ENCODE peak calls at places on chromosomes 11 and 22, in five cellular contexts. C is kidney epithelial cell, D is tibial artery, Z is fibroblast of pulmonary artery, N is adrenal gland. O is an unnamed sample.
A peak's percentile ranks its signal among the peaks of the same experiment; 100 is the strongest.

GRCh38 chr11:114197799-114198500 is 98.2 kb upstream of the NNMT start:
- DNase-seq in C (peak; percentile 29), D (peak; percentile 76), Z (peak; percentile 99), N (peak; percentile 87), O (no peak)

GRCh38 chr22:47622541-47622940 is 860.1 kb downstream of the TBC1D22A start:
- DNase-seq in C (no peak), D (no peak), Z (no peak), N (peak; percentile 7), O (no peak)

GRCh38 chr22:37169412-37169811 is 18.6 kb downstream of the C1QTNF6 start:
- DNase-seq in C (no peak), D (no peak), Z (no peak), N (no peak), O (no peak)

GRCh38 chr11:304915-305833 is 2.4 kb upstream of the IFITM2 start:
- DNase-seq in C (peak; percentile 10), D (peak; percentile 77), Z (peak; percentile 86), N (peak; percentile 77), O (peak; percentile 55)

GRCh38 chr11:104451193-104451592 is 287.2 kb upstream of the PDGFD start:
- DNase-seq in C (no peak), D (peak; percentile 20), Z (peak; percentile 27), N (no peak), O (no peak)

GRCh38 chr11:11312738-11313137 is 40.3 kb downstream of the CSNK2A3 start:
- DNase-seq in C (no peak), D (no peak), Z (no peak), N (no peak), O (no peak)

GRCh38 chr11:101438126-101438525 is 145.7 kb downstream of the TRPC6 start:
- DNase-seq in C (no peak), D (no peak), Z (no peak), N (no peak), O (no peak)

GRCh38 chr22:43831561-43832392 is 19.7 kb upstream of the EFCAB6 start:
- DNase-seq in C (no peak), D (no peak), Z (no peak), N (no peak), O (no peak)

GRCh38 chr11:12392672-12393071 is 15.3 kb downstream of the PARVA start:
- DNase-seq in C (no peak), D (no peak), Z (no peak), N (no peak), O (no peak)

GRCh38 chr11:63918576-63919171 is 1.7 kb upstream of the RCOR2 start:
- DNase-seq in C (no peak), D (no peak), Z (no peak), N (no peak), O (no peak)

GRCh38 chr22:24208012-24208749 is 26.9 kb downstream of the SUSD2 start:
- DNase-seq in C (peak; percentile 73), D (peak; percentile 78), Z (peak; percentile 99), N (peak; percentile 65), O (peak; percentile 93)

GRCh38 chr22:50289942-50290630 is 17.4 kb downstream of the PLXNB2 start:
- DNase-seq in C (no peak), D (no peak), Z (no peak), N (no peak), O (no peak)

GRCh38 chr11:113675003-113675471 is 31.1 kb downstream of the TMPRSS5 start:
- DNase-seq in C (peak; percentile 85), D (no peak), Z (peak; percentile 60), N (no peak), O (peak; percentile 91)

GRCh38 chr22:36160499-36160942 is at the start of gene APOL3:
- DNase-seq in C (no peak), D (peak; percentile 86), Z (peak; percentile 73), N (peak; percentile 60), O (no peak)

GRCh38 chr11:12799373-12799835 is 125.2 kb downstream of the TEAD1 start:
- DNase-seq in C (no peak), D (no peak), Z (no peak), N (no peak), O (no peak)

GRCh38 chr11:20103281-20103680 is 57.0 kb downstream of the DBX1 start:
- DNase-seq in C (no peak), D (no peak), Z (no peak), N (no peak), O (no peak)

GRCh38 chr11:94638902-94639373 is 71.8 kb downstream of the PIWIL4 start:
- DNase-seq in C (no peak), D (no peak), Z (peak; percentile 56), N (no peak), O (peak; percentile 35)

GRCh38 chr11:31133064-31133463 is 236.5 kb downstream of the DCDC1 start:
- DNase-seq in C (no peak), D (no peak), Z (no peak), N (no peak), O (no peak)

GRCh38 chr11:103327721-103328120 is 218.5 kb downstream of the DYNC2H1 start:
- DNase-seq in C (no peak), D (no peak), Z (peak; percentile 79), N (no peak), O (no peak)

GRCh38 chr11:61531033-61531432 is 22.5 kb downstream of the LRRC10B start:
- DNase-seq in C (no peak), D (no peak), Z (no peak), N (no peak), O (no peak)

GRCh38 chr11:129639300-129639699 is 176.3 kb upstream of the TMEM45B start:
- DNase-seq in C (peak; percentile 97), D (no peak), Z (peak; percentile 89), N (no peak), O (peak; percentile 87)

GRCh38 chr11:90220391-90220790 is 2.5 kb downstream of the CHORDC1 start:
- DNase-seq in C (no peak), D (no peak), Z (peak; percentile 69), N (no peak), O (peak; percentile 20)

GRCh38 chr11:34044664-34045485 is 6.7 kb upstream of the CAPRIN1 start:
- DNase-seq in C (no peak), D (peak; percentile 24), Z (peak; percentile 72), N (no peak), O (peak; percentile 77)

GRCh38 chr11:453564-453963 is 3.5 kb downstream of the PTDSS2 start:
- DNase-seq in C (no peak), D (no peak), Z (no peak), N (no peak), O (no peak)

GRCh38 chr22:29820941-29821789 is 16.9 kb downstream of the ASCC2 start:
- DNase-seq in C (peak; percentile 79), D (peak; percentile 69), Z (peak; percentile 100), N (peak; percentile 91), O (peak; percentile 68)

GRCh38 chr11:8564526-8564925 is 29.5 kb downstream of the STK33 start:
- DNase-seq in C (no peak), D (no peak), Z (no peak), N (no peak), O (no peak)

GRCh38 chr11:8069771-8070170 is 11.2 kb upstream of the TUB start:
- DNase-seq in C (no peak), D (peak; percentile 15), Z (no peak), N (peak; percentile 20), O (no peak)

GRCh38 chr11:130174642-130175041 is 15.1 kb downstream of the ST14 start:
- DNase-seq in C (no peak), D (no peak), Z (no peak), N (no peak), O (no peak)

GRCh38 chr11:110091995-110092576 is 1.1 kb upstream of the ZC3H12C start:
- DNase-seq in C (no peak), D (no peak), Z (no peak), N (peak; percentile 38), O (no peak)

GRCh38 chr11:83033972-83034672 is 37.6 kb downstream of the RAB30 start:
- DNase-seq in C (no peak), D (peak; percentile 58), Z (peak; percentile 63), N (peak; percentile 59), O (peak; percentile 87)

GRCh38 chr11:94513091-94513490 is 830 bp downstream of the C11orf97 start:
- DNase-seq in C (no peak), D (no peak), Z (no peak), N (no peak), O (no peak)

GRCh38 chr11:124800226-124800929 is at the start of gene MSANTD2:
- DNase-seq in C (peak; percentile 18), D (peak; percentile 79), Z (peak; percentile 86), N (peak; percentile 78), O (no peak)
- TF ChIP-seq CTCF in C (no peak), D (no peak), Z (no peak), N (no peak), O (no peak)

DNA sequence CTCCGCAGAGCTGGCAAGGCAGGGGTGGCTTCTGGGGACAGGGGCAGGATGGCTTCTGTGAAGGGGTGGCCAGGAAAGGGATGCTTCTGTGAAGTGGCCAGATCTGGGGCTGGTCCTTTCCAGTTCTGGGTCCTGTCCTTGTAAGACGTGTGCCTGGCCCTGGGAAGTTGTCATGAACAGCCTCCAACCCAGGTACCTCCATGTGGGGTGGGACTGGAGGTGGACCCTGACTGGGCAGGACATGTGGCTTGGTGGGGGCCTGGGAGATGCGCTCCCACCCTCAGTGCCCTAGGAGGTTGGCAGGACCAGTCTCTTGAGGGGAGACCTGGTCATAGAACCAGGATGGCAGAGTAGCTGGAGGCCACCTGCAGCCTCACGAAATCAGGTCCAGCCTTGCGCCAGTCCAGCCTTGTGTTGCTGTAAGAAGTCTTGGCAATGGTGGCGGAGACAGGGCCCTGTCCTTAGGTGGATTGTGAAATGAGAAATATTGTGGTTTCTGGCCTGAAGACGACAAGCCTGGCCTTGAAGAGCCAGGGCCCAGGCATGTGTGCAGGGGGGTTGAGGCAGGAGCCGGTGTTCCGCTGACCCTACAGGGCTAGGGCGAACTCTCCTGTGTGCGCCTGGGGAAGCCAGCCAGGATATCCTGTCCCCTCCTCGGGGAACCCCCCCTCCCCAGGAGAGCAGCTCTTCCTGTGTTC is 2.6 kb downstream of the KCNQ1 start:
- DNase-seq in C (no peak), D (no peak), Z (no peak), N (peak; percentile 74), O (no peak)
- H3K4me3 ChIP-seq in C (no peak overlapping the region), D (no peak overlapping the region), Z (no peak overlapping the region), N (no peak overlapping the region), O (no peak overlapping the region)

DNA sequence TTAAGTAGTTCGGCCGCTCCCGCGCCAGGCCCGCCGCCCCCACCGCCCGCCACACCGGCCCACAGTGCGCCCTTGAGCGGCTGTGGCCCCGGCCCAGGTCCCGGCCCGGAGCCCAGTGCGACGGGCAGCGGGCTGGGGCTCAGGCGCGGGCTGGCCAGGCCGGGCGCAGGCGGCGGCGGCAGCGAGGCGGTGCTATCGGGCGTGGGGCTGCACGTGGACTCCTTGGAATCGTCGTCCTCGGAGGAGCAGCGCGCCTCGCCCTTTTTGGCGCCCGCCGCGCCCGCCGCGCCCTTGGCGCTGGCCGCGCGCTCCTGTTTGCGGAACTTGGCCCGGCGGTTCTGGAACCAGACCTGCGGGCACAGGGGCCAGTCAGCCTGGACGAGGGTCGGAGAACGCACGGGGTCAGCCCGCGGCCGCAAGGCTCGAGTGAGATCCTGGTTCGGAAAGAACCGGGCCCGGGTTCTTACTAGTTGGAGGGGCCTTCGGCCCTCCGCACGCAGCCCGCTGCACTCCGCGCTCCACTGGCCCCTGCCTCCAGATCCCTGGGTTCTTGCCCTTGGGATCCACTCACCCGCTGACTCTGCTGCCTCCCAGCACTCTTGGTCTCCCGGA is 4.0 kb downstream of the PHOX2A start:
- DNase-seq in C (no peak), D (no peak), Z (peak; percentile 24), N (peak; percentile 74), O (no peak)
- TF ChIP-seq CTCF in C (no peak), D (no peak), Z (no peak), N (peak; percentile 31), O (no peak)

GRCh38 chr22:27068121-27068520 is 410.7 kb downstream of the MIAT start:
- DNase-seq in C (no peak), D (no peak), Z (no peak), N (no peak), O (no peak)

GRCh38 chr22:27075028-27075678 is 417.8 kb downstream of the MIAT start:
- DNase-seq in C (no peak), D (no peak), Z (peak; percentile 13), N (no peak), O (no peak)

GRCh38 chr22:27075891-27076290 is 418.5 kb downstream of the MIAT start:
- DNase-seq in C (no peak), D (no peak), Z (no peak), N (no peak), O (no peak)

GRCh38 chr22:27074016-27074415 is 416.6 kb downstream of the MIAT start:
- DNase-seq in C (no peak), D (no peak), Z (no peak), N (no peak), O (no peak)
- H3K4me3 ChIP-seq in C (no peak overlapping the region), D (no peak overlapping the region), Z (no peak overlapping the region), N (no peak overlapping the region), O (no peak overlapping the region)

O was measured in AG09309.